ENCODE peak calls at places on chromosomes 4 and X, in seven cellular contexts. B, Q, E, Y, C, S and V are unnamed samples.

GRCh38 chr4:76447326-76447954 is 12.4 kb downstream of the SHROOM3 start:
- DNase-seq in C (peak; percentile 85), Y (no peak), S (no peak), Q (peak; percentile 42), B (no peak), E (no peak), V (no peak)

GRCh38 chrX:104370089-104370488 is 115.4 kb upstream of the ESX1 start:
- DNase-seq in B (peak; percentile 6), S (no peak), Q (peak; percentile 37), Y (no peak), C (no peak), E (peak; percentile 26), V (no peak)

GRCh38 chr4:76514087-76514486 is 79.1 kb downstream of the SHROOM3 start:
- DNase-seq in Y (no peak), Q (no peak), E (no peak), C (no peak), B (no peak), S (no peak), V (no peak)

GRCh38 chr4:89439533-89439932 is 131.9 kb upstream of the GPRIN3 start:
- DNase-seq in S (no peak), E (no peak), Q (no peak), C (peak; percentile 47), Y (no peak), B (no peak), V (no peak)

GRCh38 chr4:180923476-180923875 is 1319.7 kb upstream of the TENM3 start:
- DNase-seq in S (no peak), Q (peak; percentile 21), E (no peak), B (no peak), C (peak; percentile 80), Y (no peak), V (no peak)

GRCh38 chr4:116512552-116512951 is 572.8 kb downstream of the TRAM1L1 start:
- DNase-seq in B (no peak), S (no peak), C (no peak), Q (no peak), E (no peak), Y (no peak), V (no peak)

GRCh38 chr4:164320847-164321246 is 433.1 kb upstream of the SMIM31 start:
- DNase-seq in E (no peak), Q (no peak), Y (no peak), S (no peak), B (no peak), C (no peak), V (no peak)

GRCh38 chr4:34181311-34181808 is 2063.0 kb downstream of the ARAP2 start:
- DNase-seq in Q (peak; percentile 90), S (no peak), C (peak; percentile 90), Y (no peak), E (peak; percentile 80), B (no peak), V (no peak)

GRCh38 chr4:101114936-101115372 is 232.4 kb downstream of the PPP3CA start:
- DNase-seq in C (peak; percentile 79), E (peak; percentile 99), S (no peak), Y (no peak), B (peak; percentile 99), Q (peak; percentile 28), V (peak; percentile 3)

DNA sequence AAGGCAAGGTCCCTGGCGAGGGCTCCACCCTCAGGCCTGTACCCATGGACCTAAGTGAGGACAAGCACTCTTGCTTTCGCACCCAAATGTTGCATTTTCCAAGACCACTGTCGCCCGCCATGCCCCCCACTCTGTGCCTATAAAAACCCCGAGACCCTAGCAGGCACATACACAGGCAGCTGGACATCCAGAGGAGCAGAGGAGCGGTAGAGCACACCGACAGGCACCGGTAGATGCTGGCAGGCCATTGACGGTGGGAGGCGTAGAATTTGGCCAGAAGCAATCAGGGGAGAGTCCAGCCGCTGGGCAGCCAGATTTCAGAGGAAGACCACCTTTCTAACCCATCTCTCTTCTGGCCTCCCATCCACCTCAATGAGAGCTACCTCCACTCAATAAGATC is 715.2 kb upstream of the AADAT start:
- DNase-seq in S (no peak), C (no peak), Y (no peak), E (no peak), B (no peak), Q (no peak), V (no peak)
- TF ChIP-seq CTCF in S (no peak), C (no peak), Y (no peak), E (no peak), B (no peak), Q (no peak), V (no peak)

GRCh38 chrX:131958724-131959123 is 64.4 kb upstream of the STK26 start:
- DNase-seq in E (no peak), C (no peak), S (no peak), Y (no peak), Q (no peak), B (no peak), V (no peak)
- TF ChIP-seq CTCF in E (no peak), C (no peak), S (no peak), Y (no peak), Q (no peak), B (no peak), V (no peak)

DNA sequence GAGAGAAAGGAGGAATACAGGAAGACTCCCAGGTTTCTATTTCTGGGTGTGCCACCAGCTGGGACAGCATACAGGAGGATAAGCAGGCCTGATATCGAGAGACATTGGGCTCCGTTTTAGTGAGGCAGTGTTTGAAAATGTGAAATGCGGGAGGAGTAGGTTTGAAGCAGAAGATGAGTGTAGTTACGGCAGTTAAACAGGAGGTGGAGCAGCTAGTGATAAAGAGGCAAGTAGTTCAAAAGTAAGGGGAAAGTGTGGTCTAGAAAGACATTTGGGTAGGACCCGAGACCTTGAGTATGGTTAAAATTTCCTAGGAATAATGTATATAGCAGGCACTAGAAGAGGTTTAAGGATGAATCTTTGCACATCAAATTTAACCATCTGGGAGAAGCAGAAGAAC is 42.4 kb downstream of the DCUN1D4 start:
- DNase-seq in S (no peak), Q (peak; percentile 63), C (peak; percentile 20), E (peak; percentile 13), Y (no peak), B (peak; percentile 44), V (no peak)
- TF ChIP-seq CTCF in S (peak; percentile 50), Q (peak; percentile 64), C (peak; percentile 33), E (peak; percentile 36), Y (no peak), B (peak; percentile 62), V (peak; percentile 57)

GRCh38 chr4:4985036-4985435 is 34.2 kb downstream of the CYTL1 start:
- DNase-seq in C (no peak), B (no peak), E (no peak), Y (no peak), Q (no peak), S (no peak), V (no peak)
- TF ChIP-seq CTCF in C (no peak), B (no peak), E (no peak), Y (no peak), Q (no peak), S (no peak), V (no peak)

GRCh38 chrX:7640392-7640791 is 202.6 kb upstream of the VCX start:
- DNase-seq in Q (no peak), S (no peak), C (no peak), Y (no peak), B (peak; percentile 3), E (no peak), V (no peak)
- TF ChIP-seq CTCF in Q (no peak), S (no peak), C (no peak), Y (no peak), B (no peak), E (no peak), V (no peak)

DNA sequence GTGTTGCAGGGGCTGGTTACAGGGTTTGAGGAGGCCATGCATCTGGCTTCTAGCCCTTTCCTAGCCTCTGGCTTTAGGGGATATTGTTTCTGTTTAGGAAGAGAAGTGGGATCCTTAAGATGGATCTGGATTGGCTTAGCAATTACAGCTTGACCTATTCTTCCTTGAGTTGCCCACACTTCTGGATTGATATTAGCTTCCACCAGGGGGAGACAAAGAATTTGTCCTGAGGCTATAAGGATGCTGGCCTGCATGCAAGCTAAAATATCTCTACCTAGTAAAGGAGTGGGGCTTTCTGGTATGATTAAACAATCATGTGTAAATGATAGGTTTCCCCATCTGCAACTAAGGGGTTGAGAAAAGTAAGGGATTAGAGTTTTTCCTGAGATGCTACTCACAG is 117.2 kb downstream of the TEX13C start:
- DNase-seq in Q (peak; percentile 0), B (no peak), E (no peak), C (no peak), S (no peak), Y (no peak), V (no peak)
- TF ChIP-seq CTCF in Q (no peak), B (no peak), E (no peak), C (peak; percentile 23), S (no peak), Y (no peak), V (peak; percentile 65)

DNA sequence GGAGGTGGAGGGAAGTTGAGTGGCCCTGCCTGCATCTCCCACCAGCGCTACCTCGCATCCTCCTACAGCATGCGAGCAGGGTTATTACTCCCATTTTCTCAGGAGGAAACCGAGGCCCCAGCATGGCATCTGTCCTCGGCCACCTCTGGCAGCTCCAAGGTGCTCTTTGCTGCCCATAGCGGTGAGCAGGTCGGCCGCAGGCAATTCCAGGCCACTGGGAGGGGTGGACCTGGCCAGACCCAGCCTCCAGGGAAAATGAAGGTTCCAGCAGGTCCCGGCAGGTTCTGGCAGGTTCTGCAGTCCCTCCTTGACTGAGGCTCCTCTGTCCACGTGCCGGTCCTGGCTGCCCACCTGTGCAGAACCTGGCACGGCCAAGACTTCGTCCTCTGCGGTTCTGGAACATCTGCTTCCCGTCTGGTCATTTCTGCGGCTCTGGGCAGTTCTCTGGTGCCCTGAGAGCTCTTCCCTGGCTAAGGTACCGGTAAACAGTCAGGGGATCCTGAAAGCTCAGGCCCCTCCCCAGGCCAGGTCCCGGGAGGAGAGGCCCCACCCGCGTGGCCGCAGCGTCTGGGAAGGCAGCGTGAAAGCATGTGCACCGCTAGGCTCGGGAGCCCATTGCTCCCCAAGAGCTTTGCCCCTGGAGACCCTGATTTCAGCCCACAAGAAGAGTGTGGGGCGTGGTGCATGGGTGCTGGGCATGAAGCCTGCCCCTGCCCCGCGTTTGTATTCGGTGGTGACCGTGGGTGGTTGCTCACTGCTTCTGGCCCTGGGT is 112.0 kb upstream of the ADRA2C start:
- DNase-seq in Q (no peak), E (no peak), B (no peak), S (no peak), Y (no peak), C (no peak), V (no peak)
- TF ChIP-seq CTCF in Q (no peak), E (no peak), B (no peak), S (no peak), Y (no peak), C (no peak), V (no peak)